ENCODE peak calls at places on chromosome 3, in eight cellular contexts. Q is colonic mucosa, O is IMR-90, X is H1, P is heart right ventricle, A is A549, S is K562, V is tibial artery. C is an unnamed sample.

GRCh38 chr3:58609990-58610389 is 32.8 kb upstream of the FAM107A start:
- DNase-seq in O (no peak), P (no peak), V (no peak), X (no peak), S (no peak), Q (no peak), A (no peak), C (no peak)

GRCh38 chr3:158539414-158540014 is 31.5 kb upstream of the MLF1 start:
- DNase-seq in O (peak; percentile 58), P (peak; percentile 21), X (no peak), V (no peak), Q (peak; percentile 47), S (peak; percentile 18), A (peak; percentile 6), C (no peak)

GRCh38 chr3:58999134-58999778 is 50.6 kb downstream of the CFAP20DC start:
- DNase-seq in X (no peak), S (peak; percentile 11), Q (no peak), P (no peak), A (no peak), V (no peak), O (peak; percentile 33), C (no peak)

GRCh38 chr3:70811880-70812279 is 499.4 kb upstream of the MDFIC2 start:
- DNase-seq in A (no peak), Q (no peak), V (peak; percentile 76), P (peak; percentile 49), X (no peak), O (peak; percentile 81), S (no peak), C (no peak)

GRCh38 chr3:99172736-99173657 is 271.5 kb upstream of the DCBLD2 start:
- DNase-seq in P (peak; percentile 23), V (peak; percentile 51), Q (peak; percentile 44), O (peak; percentile 80), S (peak; percentile 4), A (peak; percentile 26), X (peak; percentile 69), C (no peak)

GRCh38 chr3:196486263-196486662 is 17.3 kb downstream of the RNF168 start:
- DNase-seq in P (no peak), V (no peak), S (no peak), X (no peak), O (no peak), A (no peak), Q (no peak), C (no peak)

GRCh38 chr3:49017978-49018706 is at the start of gene DALRD3:
- DNase-seq in O (peak; percentile 51), X (peak; percentile 85), P (peak; percentile 73), Q (peak; percentile 84), A (peak; percentile 33), V (peak; percentile 68), S (peak; percentile 65), C (peak; percentile 90)

GRCh38 chr3:83011471-83011870 is 1250.0 kb upstream of the GBE1 start:
- DNase-seq in V (no peak), Q (no peak), A (no peak), X (no peak), P (no peak), O (no peak), S (no peak), C (no peak)

GRCh38 chr3:88986834-88987233 is 120.6 kb upstream of the EPHA3 start:
- DNase-seq in V (no peak), O (peak; percentile 65), S (no peak), X (no peak), Q (no peak), A (no peak), P (no peak), C (no peak)

DNA sequence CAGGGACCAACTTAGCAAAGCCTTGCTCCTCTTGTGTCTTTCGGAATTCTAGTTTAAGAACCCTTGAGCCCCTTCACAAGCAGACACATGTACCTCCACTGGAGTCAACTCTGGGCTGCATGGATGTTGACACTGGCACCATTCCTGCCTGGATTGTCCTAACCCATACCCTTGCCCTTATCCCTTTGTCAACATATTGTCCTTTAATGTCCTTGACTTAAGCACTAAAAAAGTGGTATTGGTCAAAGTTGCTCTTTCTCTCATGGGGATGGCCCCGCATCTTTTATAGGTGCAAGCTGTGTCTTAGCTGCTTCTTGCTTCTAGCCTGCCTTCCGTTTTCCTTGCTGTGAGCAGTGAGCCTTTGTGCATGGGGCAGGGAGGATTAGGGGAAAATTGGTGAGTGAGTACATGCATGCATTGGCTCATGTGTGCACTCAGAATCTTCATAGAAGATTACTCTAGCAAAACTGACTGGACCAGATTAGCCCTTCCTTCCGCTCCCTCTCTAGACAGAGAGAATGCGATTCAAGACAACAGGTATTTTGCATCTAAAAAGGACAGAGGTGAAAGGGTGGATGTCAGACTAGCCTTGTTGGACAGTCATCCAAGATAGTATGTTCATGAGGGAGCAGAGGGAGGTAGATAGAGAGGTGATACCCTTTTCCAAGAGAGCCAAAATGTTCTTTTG is 42.4 kb downstream of the TGFBR2 start:
- DNase-seq in X (no peak), V (no peak), S (no peak), A (no peak), P (no peak), Q (no peak), O (no peak), C (no peak)
- H3K4me3 ChIP-seq in X (no peak overlapping the region), V (no peak overlapping the region), S (no peak overlapping the region), A (no peak overlapping the region), P (no peak overlapping the region), Q (no peak overlapping the region), O (no peak overlapping the region), C (no peak overlapping the region)

DNA sequence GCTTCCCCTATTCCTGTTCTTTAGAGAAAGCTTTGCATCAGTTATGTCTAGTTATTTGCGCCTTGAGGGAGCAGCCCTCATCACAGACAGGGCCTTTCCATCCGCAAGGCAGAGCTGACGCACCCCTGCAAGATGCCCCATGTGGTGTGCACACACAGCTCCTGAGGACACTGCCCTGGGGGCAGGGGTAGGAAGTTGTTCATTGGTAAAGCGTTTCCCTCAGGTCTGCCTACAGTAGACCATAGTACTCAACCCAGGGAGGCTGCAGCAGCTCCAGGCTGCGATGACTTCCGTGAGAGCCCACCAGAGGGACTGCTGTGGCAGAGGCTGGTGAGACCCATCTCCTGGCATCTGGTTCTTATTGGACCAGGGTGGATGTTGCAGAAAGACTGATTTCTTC is 55.1 kb upstream of the PLXNA1 start:
- DNase-seq in Q (no peak), V (peak; percentile 11), X (no peak), A (no peak), P (no peak), S (no peak), O (no peak), C (no peak)
- TF ChIP-seq CTCF in Q (no peak), V (no peak), X (no peak), A (no peak), P (no peak), S (no peak), O (no peak), C (no peak)

GRCh38 chr3:73605861-73606260 is 18.9 kb downstream of the PDZRN3 start:
- DNase-seq in Q (no peak), O (no peak), P (no peak), A (no peak), X (no peak), V (no peak), S (no peak), C (no peak)
- H3K4me3 ChIP-seq in Q (no peak overlapping the region), O (no peak overlapping the region), P (no peak overlapping the region), A (no peak overlapping the region), X (no peak overlapping the region), V (no peak overlapping the region), S (no peak overlapping the region), C (no peak overlapping the region)

DNA sequence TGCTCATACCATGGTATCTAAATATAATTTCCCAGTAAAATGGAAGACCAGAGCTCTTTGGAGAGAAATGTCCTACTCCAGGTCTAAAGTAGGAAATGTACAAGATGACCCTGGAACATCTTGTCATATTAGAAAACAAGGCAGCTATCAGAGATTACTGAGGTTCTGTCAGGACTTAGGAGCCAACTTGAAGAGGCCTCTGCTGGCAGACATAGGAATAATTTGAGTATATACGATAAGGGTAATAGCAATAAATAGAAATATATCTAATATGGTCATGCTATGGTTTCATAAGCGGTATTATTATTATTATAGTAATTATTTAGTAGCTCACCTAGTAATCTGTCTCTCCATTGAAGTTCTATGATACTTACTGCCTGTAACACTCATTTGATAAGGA is 224.2 kb downstream of the SOX2 start:
- DNase-seq in O (no peak), V (no peak), S (no peak), Q (no peak), X (no peak), P (no peak), A (no peak), C (no peak)
- TF ChIP-seq CTCF in O (no peak), V (no peak), S (no peak), Q (no peak), X (no peak), P (no peak), A (no peak), C (no peak)

DNA sequence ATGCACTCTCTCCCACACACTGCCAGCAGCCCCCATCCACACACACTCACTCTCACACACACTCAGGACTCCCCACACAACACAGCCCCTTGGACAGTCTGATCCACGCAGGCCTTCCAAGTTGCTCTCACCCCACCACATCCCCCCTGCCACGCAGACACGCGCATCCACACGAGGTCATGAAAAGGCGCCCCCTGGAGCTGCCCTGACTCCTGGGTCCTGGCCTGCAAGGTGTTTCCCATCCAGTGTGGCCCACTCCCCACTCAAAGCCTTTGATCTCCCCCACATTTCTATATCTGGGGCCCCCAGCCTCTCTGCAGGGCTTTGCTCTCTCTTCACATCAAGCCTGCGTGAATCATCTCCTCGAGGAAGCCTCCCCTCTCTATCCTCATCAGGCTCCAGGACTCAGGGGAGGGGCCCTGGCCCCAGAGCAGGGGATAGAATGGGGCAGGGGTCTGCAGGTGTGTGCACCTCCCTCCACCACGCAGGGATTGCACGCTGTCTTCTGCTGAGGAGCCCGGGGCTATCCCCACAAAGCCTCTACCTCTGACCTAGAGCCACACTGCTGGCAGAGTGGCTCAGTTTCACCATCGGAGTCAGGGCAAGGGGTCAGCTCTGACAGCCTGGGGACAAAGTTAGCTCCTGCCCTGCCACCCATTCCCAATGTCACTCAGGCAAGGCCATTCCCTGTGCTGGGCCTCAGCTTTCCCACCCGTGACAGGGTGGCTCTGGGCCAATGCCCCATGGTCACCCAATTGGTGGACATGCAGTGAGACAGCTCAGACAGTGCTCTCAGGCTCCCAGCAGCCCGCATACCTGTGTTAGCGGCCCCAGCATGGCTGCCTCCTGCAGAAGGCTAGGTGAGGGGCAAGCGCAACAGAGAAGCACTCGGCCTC is 6.4 kb downstream of the MYL3 start:
- DNase-seq in A (no peak), S (no peak), Q (no peak), O (no peak), V (peak; percentile 13), X (no peak), P (peak; percentile 5), C (no peak)
- H3K4me3 ChIP-seq in A (no peak overlapping the region), S (no peak overlapping the region), Q (no peak overlapping the region), O (no peak overlapping the region), V (no peak overlapping the region), X (no peak overlapping the region), P (no peak overlapping the region), C (no peak overlapping the region)

GRCh38 chr3:12302564-12302963 is 13.7 kb downstream of the PPARG start:
- DNase-seq in S (no peak), A (no peak), O (peak; percentile 47), P (no peak), V (no peak), X (no peak), Q (no peak), C (no peak)

GRCh38 chr3:12301031-12301430 is 12.2 kb downstream of the PPARG start:
- DNase-seq in P (no peak), A (no peak), S (no peak), V (no peak), O (no peak), Q (no peak), X (no peak), C (no peak)

GRCh38 chr3:12303532-12303931 is 14.7 kb downstream of the PPARG start:
- DNase-seq in A (peak; percentile 67), O (peak; percentile 98), V (no peak), P (no peak), S (no peak), X (no peak), Q (no peak), C (no peak)

GRCh38 chr3:12300137-12300536 is 11.3 kb downstream of the PPARG start:
- DNase-seq in O (no peak), S (no peak), Q (no peak), P (no peak), X (no peak), V (no peak), A (peak; percentile 54), C (no peak)

GRCh38 chr3:12301513-12301912 is 12.6 kb downstream of the PPARG start:
- DNase-seq in A (no peak), P (no peak), X (no peak), S (no peak), O (no peak), Q (peak; percentile 57), V (no peak), C (no peak)
- TF ChIP-seq CTCF in A (no peak), P (no peak), X (no peak), S (no peak), O (no peak), Q (no peak), V (no peak), C (no peak)